ENCODE peak calls at places on chromosomes 12 and 14, in seven cellular contexts. L, B, U, E, P, I and D are unnamed samples.

GRCh38 chr12:79938843-79939242 is 3.9 kb upstream of the PPP1R12A start:
- DNase-seq in E (no peak), P (no peak), L (no peak), U (peak), B (no peak), I (no peak), D (no peak)

GRCh38 chr14:20512139-20512905 is 7.0 kb downstream of the RNASE10 start:
- DNase-seq in I (no peak), L (no peak), B (no peak), E (no peak), U (no peak), P (no peak), D (no peak)

GRCh38 chr12:2691001-2691339 is 103.8 kb upstream of the FKBP4 start:
- DNase-seq in L (no peak), P (no peak), I (no peak), U (peak), E (no peak), B (peak), D (no peak)

GRCh38 chr14:54106802-54107377 is 150.3 kb upstream of the BMP4 start:
- DNase-seq in I (no peak), E (no peak), P (peak), L (no peak), U (no peak), B (no peak), D (peak)

GRCh38 chr12:126602611-126603010 is 1537.4 kb downstream of the AACS start:
- DNase-seq in I (no peak), E (no peak), P (no peak), B (no peak), U (no peak), L (no peak), D (no peak)

GRCh38 chr14:26702721-26703250 is 105.0 kb upstream of the NOVA1 start:
- DNase-seq in U (no peak), E (no peak), B (no peak), P (no peak), I (no peak), L (no peak), D (peak)

GRCh38 chr14:103126873-103127304 is 3.6 kb downstream of the TNFAIP2 start:
- DNase-seq in I (peak), U (no peak), E (no peak), P (no peak), L (no peak), B (no peak), D (peak)

GRCh38 chr14:68380304-68380840 is 412.5 kb downstream of the ZFP36L1 start:
- DNase-seq in U (no peak), E (no peak), L (no peak), P (no peak), I (no peak), B (no peak), D (no peak)

GRCh38 chr14:73027984-73028383 is 1.1 kb upstream of the ZFYVE1 start:
- DNase-seq in L (no peak), P (no peak), I (no peak), U (no peak), E (no peak), B (no peak), D (no peak)

GRCh38 chr14:77077040-77077439 is 21.0 kb upstream of the CIPC start:
- DNase-seq in U (no peak), L (no peak), B (no peak), E (no peak), I (no peak), P (no peak), D (no peak)

GRCh38 chr14:74333909-74334308 is 14.4 kb upstream of the VRTN start:
- DNase-seq in I (no peak), U (no peak), E (no peak), B (no peak), P (no peak), L (peak), D (peak)

GRCh38 chr12:7060353-7060954 is at the start of gene C1S:
- DNase-seq in I (peak), U (no peak), P (peak), B (no peak), E (no peak), L (peak), D (peak)

GRCh38 chr12:46365951-46366379 is 6.6 kb downstream of the SLC38A2 start:
- DNase-seq in U (no peak), I (no peak), L (no peak), P (no peak), E (no peak), B (no peak), D (peak)

GRCh38 chr14:51319181-51319597 is 79.1 kb downstream of the TMX1 start:
- DNase-seq in B (no peak), I (no peak), L (no peak), E (no peak), P (no peak), U (no peak), D (no peak)

GRCh38 chr12:85711735-85712390 is 124.3 kb downstream of the RASSF9 start:
- DNase-seq in B (no peak), I (no peak), E (no peak), U (no peak), L (no peak), P (no peak), D (no peak)

GRCh38 chr14:61927015-61927414 is 164.8 kb downstream of the SNAPC1 start:
- DNase-seq in E (no peak), L (no peak), I (no peak), U (no peak), B (no peak), P (no peak), D (peak)

GRCh38 chr12:69688496-69689427 is 10.3 kb downstream of the BEST3 start:
- DNase-seq in U (no peak), P (peak), B (peak), I (peak), E (no peak), L (peak), D (peak)

GRCh38 chr12:19431407-19432308 is 7.6 kb upstream of the AEBP2 start:
- DNase-seq in P (no peak), I (no peak), B (no peak), U (peak), L (peak), E (no peak), D (peak)

GRCh38 chr12:106223485-106224391 is 24.1 kb downstream of the CKAP4 start:
- DNase-seq in E (no peak), L (no peak), B (no peak), U (peak), P (peak), I (peak), D (peak)

GRCh38 chr14:67487937-67488893 is at the start of gene TMEM229B:
- DNase-seq in U (no peak), E (peak), I (peak), B (peak), L (no peak), P (no peak), D (no peak)

GRCh38 chr14:105646175-105646574 is 119.8 kb downstream of the TMEM121 start:
- DNase-seq in L (no peak), U (no peak), B (no peak), P (no peak), I (no peak), E (no peak), D (no peak)

GRCh38 chr14:34750670-34751069 is 36.3 kb upstream of the CFL2 start:
- DNase-seq in B (no peak), E (no peak), U (no peak), P (no peak), I (no peak), L (peak), D (peak)

GRCh38 chr12:131116437-131117117 is 162.9 kb downstream of the ADGRD1 start:
- DNase-seq in E (no peak), P (no peak), L (no peak), B (no peak), I (peak), U (peak), D (peak)

GRCh38 chr12:2227360-2227759 is 174.6 kb downstream of the CACNA1C start:
- DNase-seq in P (no peak), E (no peak), U (no peak), I (no peak), B (no peak), L (no peak), D (no peak)

GRCh38 chr12:52564582-52564981 is 9.1 kb downstream of the KRT74 start:
- DNase-seq in B (no peak), L (no peak), E (no peak), U (no peak), I (no peak), P (no peak), D (no peak)

GRCh38 chr12:33588082-33588712 is 148.6 kb upstream of the SYT10 start:
- DNase-seq in I (peak), L (no peak), B (peak), E (no peak), P (peak), U (no peak), D (peak)

GRCh38 chr14:84482256-84483071 is 1047.5 kb upstream of the FLRT2 start:
- DNase-seq in P (no peak), B (no peak), E (no peak), I (no peak), U (no peak), L (peak), D (peak)

GRCh38 chr12:132260721-132261120 is 68.7 kb downstream of the GALNT9 start:
- DNase-seq in I (no peak), E (no peak), L (no peak), P (no peak), U (no peak), B (no peak), D (no peak)

GRCh38 chr14:23539209-23539866 is 12.2 kb downstream of the ZFHX2 start:
- DNase-seq in E (no peak), I (no peak), U (peak), B (no peak), L (no peak), P (no peak), D (peak)

GRCh38 chr12:47987411-47988072 is 16.7 kb downstream of the COL2A1 start:
- DNase-seq in B (no peak), I (no peak), U (no peak), P (no peak), E (no peak), L (no peak), D (no peak)

GRCh38 chr12:21659383-21659782 is 1.7 kb upstream of the LDHB start:
- DNase-seq in B (no peak), L (no peak), I (no peak), P (no peak), U (no peak), E (no peak), D (no peak)

GRCh38 chr12:79402626-79403025 is 288.1 kb downstream of the PAWR start:
- DNase-seq in U (no peak), P (no peak), E (no peak), I (no peak), B (no peak), L (peak), D (peak)

GRCh38 chr12:108884116-108885012 is 4.5 kb downstream of the DAO start:
- DNase-seq in L (no peak), U (no peak), E (peak), B (peak), P (peak), I (peak), D (peak)

GRCh38 chr12:34349673-34349961 is 327.3 kb downstream of the ALG10 start:
- DNase-seq in B (no peak), P (no peak), I (no peak), U (no peak), E (no peak), L (no peak), D (no peak)

GRCh38 chr14:74913986-74914573 is 9.0 kb downstream of the RPS6KL1 start:
- DNase-seq in I (peak), L (peak), B (no peak), E (no peak), P (no peak), U (no peak), D (peak)

GRCh38 chr12:18653465-18653864 is 84.3 kb downstream of the PLCZ1 start:
- DNase-seq in B (no peak), P (no peak), L (no peak), E (no peak), U (no peak), I (no peak), D (no peak)

GRCh38 chr12:9363145-9363544 is 154.9 kb upstream of the PZP start:
- DNase-seq in P (no peak), B (no peak), I (no peak), U (no peak), L (no peak), E (no peak), D (no peak)

GRCh38 chr12:109737111-109737510 is 23.5 kb downstream of the FAM222A start:
- DNase-seq in I (no peak), B (no peak), L (no peak), P (no peak), E (no peak), U (no peak), D (no peak)